ENCODE peak calls at places on chromosomes 13 and 19, in seven cellular contexts. One of them, this sample, is unnamed.

GRCh38 chr19:4547303-4548237 is 7.7 kb upstream of the LRG1 start:
- DNase-seq in GM12878: no peak
- DNase-seq in HepG2: no peak
- DNase-seq in HCT116: no peak
- DNase-seq in SK-N-SH: peak
- DNase-seq in H1: no peak
- DNase-seq in K562: no peak
- DNase-seq in this sample: no peak

GRCh38 chr19:46015080-46015960 is 7.5 kb downstream of the PGLYRP1 start:
- DNase-seq in HCT116: no peak
- DNase-seq in HepG2: no peak
- DNase-seq in K562: peak
- DNase-seq in GM12878: no peak
- DNase-seq in SK-N-SH: peak
- DNase-seq in H1: peak
- DNase-seq in this sample: peak

GRCh38 chr13:46469064-46469463 is 82.0 kb upstream of the RUBCNL start:
- DNase-seq in SK-N-SH: peak
- DNase-seq in K562: no peak
- DNase-seq in HCT116: no peak
- DNase-seq in HepG2: no peak
- DNase-seq in GM12878: no peak
- DNase-seq in H1: no peak
- DNase-seq in this sample: no peak

GRCh38 chr13:112622375-112622774 is 34.4 kb upstream of the TUBGCP3 start:
- DNase-seq in HepG2: no peak
- DNase-seq in HCT116: no peak
- DNase-seq in H1: no peak
- DNase-seq in GM12878: no peak
- DNase-seq in SK-N-SH: no peak
- DNase-seq in K562: no peak
- DNase-seq in this sample: no peak

GRCh38 chr13:46104868-46105267 is at the start of gene CPB2:
- DNase-seq in K562: no peak
- DNase-seq in HepG2: peak
- DNase-seq in H1: no peak
- DNase-seq in SK-N-SH: no peak
- DNase-seq in GM12878: no peak
- DNase-seq in HCT116: no peak
- DNase-seq in this sample: no peak

GRCh38 chr13:39284801-39285388 is 246.6 kb downstream of the NHLRC3 start:
- DNase-seq in HCT116: no peak
- DNase-seq in SK-N-SH: no peak
- DNase-seq in GM12878: no peak
- DNase-seq in K562: no peak
- DNase-seq in H1: no peak
- DNase-seq in HepG2: no peak
- DNase-seq in this sample: no peak

GRCh38 chr13:113548171-113548641 is 36.3 kb upstream of the TFDP1 start:
- DNase-seq in HepG2: no peak
- DNase-seq in SK-N-SH: peak
- DNase-seq in K562: no peak
- DNase-seq in HCT116: no peak
- DNase-seq in H1: peak
- DNase-seq in GM12878: no peak
- DNase-seq in this sample: no peak

GRCh38 chr19:43820098-43820860 is 6.8 kb upstream of the ZNF283 start:
- DNase-seq in HepG2: no peak
- DNase-seq in GM12878: no peak
- DNase-seq in H1: no peak
- DNase-seq in SK-N-SH: peak
- DNase-seq in K562: no peak
- DNase-seq in HCT116: no peak
- DNase-seq in this sample: no peak

GRCh38 chr19:31140717-31141116 is 208.5 kb downstream of the TSHZ3 start:
- DNase-seq in HCT116: no peak
- DNase-seq in HepG2: no peak
- DNase-seq in K562: no peak
- DNase-seq in H1: no peak
- DNase-seq in SK-N-SH: no peak
- DNase-seq in GM12878: no peak
- DNase-seq in this sample: no peak

GRCh38 chr19:35859414-35859813 is 2.7 kb downstream of the KIRREL2 start:
- DNase-seq in SK-N-SH: no peak
- DNase-seq in HCT116: no peak
- DNase-seq in GM12878: no peak
- DNase-seq in H1: no peak
- DNase-seq in HepG2: no peak
- DNase-seq in K562: no peak
- DNase-seq in this sample: no peak

GRCh38 chr13:100645382-100645781 is 29.2 kb downstream of the TMTC4 start:
- DNase-seq in K562: no peak
- DNase-seq in SK-N-SH: no peak
- DNase-seq in GM12878: no peak
- DNase-seq in H1: no peak
- DNase-seq in HCT116: no peak
- DNase-seq in HepG2: no peak
- DNase-seq in this sample: no peak

GRCh38 chr19:55220525-55220924 is 8.0 kb downstream of the TMEM86B start:
- DNase-seq in GM12878: no peak
- DNase-seq in H1: peak
- DNase-seq in HepG2: no peak
- DNase-seq in SK-N-SH: no peak
- DNase-seq in HCT116: no peak
- DNase-seq in K562: no peak
- DNase-seq in this sample: no peak
- TF ChIP-seq JUND in GM12878: no peak
- TF ChIP-seq JUND in H1: no peak
- TF ChIP-seq JUND in HepG2: no peak
- TF ChIP-seq JUND in SK-N-SH: no peak
- TF ChIP-seq JUND in HCT116: no peak
- TF ChIP-seq JUND in K562: no peak
- TF ChIP-seq JUND in this sample: no peak

GRCh38 chr19:57465680-57466381 is 8.9 kb upstream of the VN1R1 start:
- DNase-seq in H1: peak
- DNase-seq in K562: peak
- DNase-seq in HepG2: peak
- DNase-seq in HCT116: peak
- DNase-seq in SK-N-SH: peak
- DNase-seq in GM12878: peak
- DNase-seq in this sample: peak
- TF ChIP-seq JUND in H1: no peak
- TF ChIP-seq JUND in K562: no peak
- TF ChIP-seq JUND in HepG2: no peak
- TF ChIP-seq JUND in HCT116: no peak
- TF ChIP-seq JUND in SK-N-SH: no peak
- TF ChIP-seq JUND in GM12878: no peak
- TF ChIP-seq JUND in this sample: no peak

DNA sequence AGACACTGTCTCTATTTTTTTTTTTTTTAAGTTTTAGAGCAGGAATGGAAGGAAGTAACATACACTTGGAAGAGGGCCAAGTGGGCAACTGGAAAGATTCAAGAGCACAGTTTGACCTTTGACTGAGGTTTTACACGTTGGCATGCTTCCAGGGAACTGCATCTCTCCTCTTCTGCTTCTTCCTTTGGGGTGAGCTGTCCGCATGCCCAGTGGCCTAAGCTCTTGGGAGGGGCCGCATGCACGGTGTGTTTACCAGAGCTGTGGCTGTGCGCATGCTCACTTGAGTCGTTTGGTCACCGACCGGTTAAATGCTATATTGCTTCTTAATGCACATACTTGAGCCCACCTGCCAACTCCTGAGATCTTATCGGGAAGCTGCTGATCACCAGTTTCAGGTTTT is 727.7 kb downstream of the UQCRFS1 start:
- DNase-seq in HCT116: no peak
- DNase-seq in K562: no peak
- DNase-seq in GM12878: no peak
- DNase-seq in SK-N-SH: no peak
- DNase-seq in HepG2: no peak
- DNase-seq in H1: no peak
- DNase-seq in this sample: no peak
- TF ChIP-seq JUND in HCT116: no peak
- TF ChIP-seq JUND in K562: no peak
- TF ChIP-seq JUND in GM12878: no peak
- TF ChIP-seq JUND in SK-N-SH: no peak
- TF ChIP-seq JUND in HepG2: no peak
- TF ChIP-seq JUND in H1: no peak
- TF ChIP-seq JUND in this sample: no peak

DNA sequence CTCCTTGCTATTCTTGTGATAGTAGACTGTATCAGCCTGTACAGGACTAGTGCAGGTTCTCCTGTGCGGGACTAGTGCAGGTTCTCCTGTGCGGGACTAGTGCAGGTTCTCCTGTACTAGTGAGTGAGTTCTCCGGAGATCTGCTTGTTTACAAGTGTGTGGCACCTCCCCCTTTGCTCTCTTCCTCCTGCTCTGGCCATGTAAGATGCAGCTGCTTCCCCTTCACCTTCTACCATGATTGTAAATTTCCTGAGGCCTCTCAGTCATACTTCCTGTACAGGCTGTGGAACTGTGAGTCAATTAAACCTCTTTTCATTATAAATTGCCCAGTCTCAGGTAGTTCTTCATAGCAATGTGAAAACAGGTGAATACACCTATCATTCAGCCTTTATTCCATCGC is 289.6 kb downstream of the TEX29 start:
- DNase-seq in HCT116: no peak
- DNase-seq in GM12878: no peak
- DNase-seq in HepG2: no peak
- DNase-seq in K562: no peak
- DNase-seq in SK-N-SH: no peak
- DNase-seq in H1: no peak
- DNase-seq in this sample: no peak
- TF ChIP-seq JUND in HCT116: no peak
- TF ChIP-seq JUND in GM12878: no peak
- TF ChIP-seq JUND in HepG2: no peak
- TF ChIP-seq JUND in K562: no peak
- TF ChIP-seq JUND in SK-N-SH: no peak
- TF ChIP-seq JUND in H1: no peak
- TF ChIP-seq JUND in this sample: no peak

GRCh38 chr19:32720216-32720935 is 809 bp downstream of the TDRD12 start:
- DNase-seq in GM12878: no peak
- DNase-seq in K562: no peak
- DNase-seq in HCT116: no peak
- DNase-seq in H1: no peak
- DNase-seq in HepG2: no peak
- DNase-seq in SK-N-SH: peak
- DNase-seq in this sample: no peak

GRCh38 chr19:32717496-32717895 is 2.1 kb upstream of the TDRD12 start:
- DNase-seq in GM12878: no peak
- DNase-seq in SK-N-SH: no peak
- DNase-seq in H1: no peak
- DNase-seq in K562: no peak
- DNase-seq in HepG2: no peak
- DNase-seq in HCT116: no peak
- DNase-seq in this sample: no peak

GRCh38 chr19:32718286-32718685 is 1.3 kb upstream of the TDRD12 start:
- DNase-seq in K562: no peak
- DNase-seq in HCT116: no peak
- DNase-seq in GM12878: no peak
- DNase-seq in HepG2: no peak
- DNase-seq in SK-N-SH: no peak
- DNase-seq in H1: no peak
- DNase-seq in this sample: peak

GRCh38 chr19:32720936-32721250 is 1.3 kb downstream of the TDRD12 start:
- DNase-seq in GM12878: no peak
- DNase-seq in SK-N-SH: no peak
- DNase-seq in H1: no peak
- DNase-seq in HepG2: no peak
- DNase-seq in HCT116: no peak
- DNase-seq in K562: no peak
- DNase-seq in this sample: no peak

GRCh38 chr19:32719611-32720059 is at the start of gene TDRD12:
- DNase-seq in HepG2: no peak
- DNase-seq in HCT116: no peak
- DNase-seq in H1: peak
- DNase-seq in SK-N-SH: peak
- DNase-seq in GM12878: no peak
- DNase-seq in K562: no peak
- DNase-seq in this sample: no peak
- TF ChIP-seq JUND in HepG2: no peak
- TF ChIP-seq JUND in HCT116: no peak
- TF ChIP-seq JUND in H1: no peak
- TF ChIP-seq JUND in SK-N-SH: no peak
- TF ChIP-seq JUND in GM12878: no peak
- TF ChIP-seq JUND in K562: no peak
- TF ChIP-seq JUND in this sample: no peak

GRCh38 chr19:10206226-10206873 is 11.6 kb upstream of the DNMT1 start:
- DNase-seq in SK-N-SH: no peak
- DNase-seq in HepG2: peak
- DNase-seq in HCT116: no peak
- DNase-seq in H1: no peak
- DNase-seq in K562: no peak
- DNase-seq in GM12878: no peak
- DNase-seq in this sample: no peak
- TF ChIP-seq JUND in SK-N-SH: no peak
- TF ChIP-seq JUND in HepG2: peak
- TF ChIP-seq JUND in HCT116: peak
- TF ChIP-seq JUND in H1: no peak
- TF ChIP-seq JUND in K562: no peak
- TF ChIP-seq JUND in GM12878: no peak
- TF ChIP-seq JUND in this sample: no peak

DNA sequence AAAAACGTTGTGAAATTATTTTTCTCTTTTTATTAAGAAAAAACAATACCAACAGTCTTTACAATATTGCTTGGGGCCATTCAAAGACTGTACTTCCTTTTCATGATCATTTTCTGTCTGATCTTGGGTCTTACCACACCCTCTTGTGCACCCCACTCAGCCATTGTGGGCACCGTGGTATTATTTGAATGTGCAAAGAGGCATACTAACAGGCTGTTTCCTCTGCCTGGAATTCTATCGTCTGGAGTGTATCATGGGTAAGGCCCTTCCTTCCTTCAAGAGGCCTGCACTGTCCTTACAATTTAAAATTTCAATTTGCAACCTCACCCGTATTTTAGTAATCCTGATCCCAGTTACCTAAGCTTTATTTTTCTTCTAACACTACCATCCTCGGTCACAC is 76.5 kb downstream of the FGF14 start:
- DNase-seq in H1: no peak
- DNase-seq in GM12878: no peak
- DNase-seq in K562: no peak
- DNase-seq in HepG2: no peak
- DNase-seq in HCT116: no peak
- DNase-seq in SK-N-SH: no peak
- DNase-seq in this sample: no peak
- TF ChIP-seq JUND in H1: no peak
- TF ChIP-seq JUND in GM12878: no peak
- TF ChIP-seq JUND in K562: no peak
- TF ChIP-seq JUND in HepG2: no peak
- TF ChIP-seq JUND in HCT116: no peak
- TF ChIP-seq JUND in SK-N-SH: no peak
- TF ChIP-seq JUND in this sample: no peak

This sample was measured in T47D.